ENCODE peak calls at places on chromosome 10, in four cellular contexts. One of them, this sample, is unnamed.

GRCh38 chr10:126468876-126469643 is 80.8 kb upstream of the ADAM12 start:
- DNase-seq in stomach: no peak
- DNase-seq in endothelial cell: no peak
- DNase-seq in astrocyte of the spinal cord: peak
- DNase-seq in this sample: no peak

GRCh38 chr10:114367676-114368391 is 36.5 kb downstream of the AFAP1L2 start:
- DNase-seq in stomach: no peak
- DNase-seq in endothelial cell: no peak
- DNase-seq in astrocyte of the spinal cord: peak
- DNase-seq in this sample: no peak

GRCh38 chr10:15715619-15716227 is 4.0 kb downstream of the ITGA8 start:
- DNase-seq in stomach: no peak
- DNase-seq in endothelial cell: peak
- DNase-seq in astrocyte of the spinal cord: peak
- DNase-seq in this sample: no peak

GRCh38 chr10:66747451-66747850 is 178.4 kb upstream of the LRRTM3 start:
- DNase-seq in stomach: no peak
- DNase-seq in endothelial cell: no peak
- DNase-seq in astrocyte of the spinal cord: peak
- DNase-seq in this sample: no peak

GRCh38 chr10:595473-595872 is 94.0 kb downstream of the DIP2C start:
- DNase-seq in stomach: no peak
- DNase-seq in endothelial cell: no peak
- DNase-seq in astrocyte of the spinal cord: no peak
- DNase-seq in this sample: no peak

GRCh38 chr10:35216303-35216905 is 89.8 kb downstream of the CREM start:
- DNase-seq in stomach: peak
- DNase-seq in endothelial cell: no peak
- DNase-seq in astrocyte of the spinal cord: peak
- DNase-seq in this sample: no peak

GRCh38 chr10:28442375-28442774 is 90.5 kb upstream of the WAC start:
- DNase-seq in stomach: no peak
- DNase-seq in endothelial cell: no peak
- DNase-seq in astrocyte of the spinal cord: no peak
- DNase-seq in this sample: no peak

GRCh38 chr10:70477661-70478162 is 855 bp upstream of the PALD1 start:
- DNase-seq in stomach: no peak
- DNase-seq in endothelial cell: peak
- DNase-seq in astrocyte of the spinal cord: no peak
- DNase-seq in this sample: no peak

GRCh38 chr10:28250358-28250757 is 52.5 kb downstream of the MPP7 start:
- DNase-seq in stomach: no peak
- DNase-seq in endothelial cell: no peak
- DNase-seq in astrocyte of the spinal cord: no peak
- DNase-seq in this sample: no peak

GRCh38 chr10:72242675-72243074 is 26.6 kb upstream of the ASCC1 start:
- DNase-seq in stomach: peak
- DNase-seq in endothelial cell: peak
- DNase-seq in astrocyte of the spinal cord: peak
- DNase-seq in this sample: no peak

GRCh38 chr10:86357041-86357440 is 9.6 kb downstream of the GRID1 start:
- DNase-seq in stomach: no peak
- DNase-seq in endothelial cell: no peak
- DNase-seq in astrocyte of the spinal cord: no peak
- DNase-seq in this sample: no peak

GRCh38 chr10:86355571-86356038 is 11.0 kb downstream of the GRID1 start:
- DNase-seq in stomach: no peak
- DNase-seq in endothelial cell: no peak
- DNase-seq in astrocyte of the spinal cord: no peak
- DNase-seq in this sample: no peak

GRCh38 chr10:86356306-86356705 is 10.3 kb downstream of the GRID1 start:
- DNase-seq in stomach: no peak
- DNase-seq in endothelial cell: no peak
- DNase-seq in astrocyte of the spinal cord: no peak
- DNase-seq in this sample: no peak

GRCh38 chr10:86353506-86354485 is 12.8 kb downstream of the GRID1 start:
- DNase-seq in stomach: no peak
- DNase-seq in endothelial cell: no peak
- DNase-seq in astrocyte of the spinal cord: no peak
- DNase-seq in this sample: no peak

DNA sequence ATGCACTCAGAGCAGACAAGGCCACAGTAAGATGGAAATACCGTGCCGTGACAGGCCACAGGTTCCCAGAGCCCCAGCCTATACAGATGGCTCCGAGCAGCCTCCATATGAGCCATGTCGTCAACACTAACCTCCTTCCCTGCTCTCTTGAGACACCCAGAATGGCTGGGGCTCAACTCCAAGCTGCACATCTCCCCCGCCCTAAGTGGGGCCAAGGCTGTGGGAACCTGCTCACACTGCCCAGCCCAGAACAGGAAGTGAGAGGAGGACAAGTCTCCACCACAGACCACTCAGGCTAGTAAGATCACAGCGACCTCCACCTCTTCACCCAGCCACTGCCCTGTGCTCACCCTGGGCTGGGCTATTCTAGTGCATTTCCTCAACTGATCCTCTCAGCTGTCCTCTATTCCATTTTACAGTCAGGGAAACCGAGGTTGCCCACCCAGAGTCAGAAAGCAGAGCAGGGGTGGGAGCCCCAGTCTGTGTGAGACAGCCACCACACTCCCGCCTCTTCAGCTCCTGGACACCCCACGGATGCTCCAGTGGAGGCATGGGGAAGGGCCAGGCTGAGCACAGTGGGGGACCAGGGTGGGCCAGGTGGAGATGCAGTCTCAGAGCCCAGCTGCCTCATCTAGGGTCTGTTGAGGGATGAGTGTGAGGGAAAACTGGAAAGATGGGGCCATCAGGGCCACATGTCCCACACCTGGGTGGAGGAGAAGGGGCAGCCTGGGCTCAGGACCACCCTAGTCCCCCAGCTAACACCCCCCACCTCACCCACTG is 11.6 kb downstream of the GRID1 start:
- DNase-seq in stomach: no peak
- DNase-seq in endothelial cell: no peak
- DNase-seq in astrocyte of the spinal cord: no peak
- DNase-seq in this sample: no peak
- TF ChIP-seq CTCF in stomach: no peak
- TF ChIP-seq CTCF in endothelial cell: no peak
- TF ChIP-seq CTCF in astrocyte of the spinal cord: no peak
- TF ChIP-seq CTCF in this sample: no peak

DNA sequence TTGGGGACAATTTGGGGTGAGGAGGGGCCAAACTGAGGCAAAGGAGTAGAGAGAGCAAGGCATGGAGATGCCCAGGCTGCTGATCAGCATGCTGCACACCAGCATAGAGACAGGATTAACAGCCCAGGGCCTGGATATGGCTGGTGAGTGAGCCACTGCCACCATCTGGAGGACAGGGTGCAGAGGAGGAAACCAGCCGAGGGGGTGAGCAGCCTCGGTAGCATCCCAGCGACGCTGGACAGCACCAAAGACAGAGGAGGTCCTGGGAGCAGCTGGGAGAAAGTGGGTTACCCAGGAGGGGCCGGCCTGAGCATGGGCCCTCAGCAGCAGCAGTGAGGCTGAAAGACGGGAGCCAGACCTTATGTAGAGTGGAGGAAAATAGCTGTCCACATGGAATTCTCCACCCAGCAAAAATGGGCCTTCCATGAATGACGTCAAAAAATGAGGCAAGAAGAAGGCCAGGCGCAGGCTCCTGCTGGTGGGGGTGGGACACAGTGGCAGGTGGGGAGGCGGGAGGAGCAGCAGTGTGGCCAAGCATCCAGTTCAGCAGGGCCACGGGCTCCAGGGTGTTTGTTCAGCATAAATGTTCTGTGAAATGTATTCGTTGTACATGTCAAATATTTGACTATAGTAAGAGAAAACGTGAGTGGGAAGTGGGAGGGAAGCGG is 16.7 kb downstream of the RET start:
- DNase-seq in stomach: no peak
- DNase-seq in endothelial cell: no peak
- DNase-seq in astrocyte of the spinal cord: no peak
- DNase-seq in this sample: no peak
- TF ChIP-seq CTCF in stomach: no peak
- TF ChIP-seq CTCF in endothelial cell: no peak
- TF ChIP-seq CTCF in astrocyte of the spinal cord: peak
- TF ChIP-seq CTCF in this sample: no peak

GRCh38 chr10:51892965-51893658 is 193.7 kb upstream of the CSTF2T start:
- DNase-seq in stomach: no peak
- DNase-seq in endothelial cell: peak
- DNase-seq in astrocyte of the spinal cord: no peak
- DNase-seq in this sample: peak
- TF ChIP-seq CTCF in stomach: no peak
- TF ChIP-seq CTCF in endothelial cell: peak
- TF ChIP-seq CTCF in astrocyte of the spinal cord: peak
- TF ChIP-seq CTCF in this sample: peak

DNA sequence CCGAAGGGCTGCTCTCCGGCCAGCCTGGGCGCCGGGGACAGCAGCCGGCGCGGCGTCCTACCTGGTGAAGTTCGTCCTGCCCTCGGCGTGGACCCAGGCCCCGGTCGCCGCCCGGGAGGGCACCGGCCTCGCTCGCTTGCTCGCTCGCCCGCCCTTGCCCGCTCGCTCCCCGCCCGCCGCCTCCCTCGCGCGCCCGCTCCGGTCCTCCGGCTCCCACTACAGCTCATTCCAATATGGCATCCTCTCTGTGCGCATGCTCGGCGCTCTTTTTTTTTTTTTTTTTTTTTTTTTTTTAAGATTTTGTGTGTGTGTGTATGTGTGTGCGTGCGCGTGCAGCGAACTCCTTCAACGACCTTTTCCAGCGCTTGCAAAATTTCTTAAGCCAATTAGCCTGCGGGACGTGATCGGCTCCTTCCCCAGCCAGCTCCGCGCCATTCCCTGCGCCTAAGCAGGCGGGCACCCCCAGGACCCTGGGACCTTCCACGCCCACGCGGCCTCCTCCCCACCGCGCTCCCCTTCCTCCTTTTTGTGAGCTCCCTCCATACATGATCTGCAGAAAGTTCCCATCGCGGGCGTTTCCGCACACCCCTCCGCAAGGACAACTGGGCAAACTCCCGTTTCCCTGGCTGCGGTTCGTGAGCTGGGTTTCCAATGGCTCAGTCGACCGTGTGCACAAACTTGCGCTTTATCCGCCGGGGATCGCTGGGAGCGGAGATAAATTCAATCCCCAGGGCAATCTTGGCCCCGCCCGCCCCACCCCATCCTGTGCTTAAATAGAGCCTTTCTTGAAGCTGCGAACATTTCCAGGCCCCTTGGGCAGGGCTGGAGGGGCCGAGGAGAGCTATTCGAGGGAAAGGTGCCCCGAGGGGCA is at the start of gene SFMBT2:
- DNase-seq in stomach: peak
- DNase-seq in endothelial cell: peak
- DNase-seq in astrocyte of the spinal cord: peak
- DNase-seq in this sample: peak
- TF ChIP-seq CTCF in stomach: no peak
- TF ChIP-seq CTCF in endothelial cell: no peak
- TF ChIP-seq CTCF in astrocyte of the spinal cord: no peak
- TF ChIP-seq CTCF in this sample: no peak

DNA sequence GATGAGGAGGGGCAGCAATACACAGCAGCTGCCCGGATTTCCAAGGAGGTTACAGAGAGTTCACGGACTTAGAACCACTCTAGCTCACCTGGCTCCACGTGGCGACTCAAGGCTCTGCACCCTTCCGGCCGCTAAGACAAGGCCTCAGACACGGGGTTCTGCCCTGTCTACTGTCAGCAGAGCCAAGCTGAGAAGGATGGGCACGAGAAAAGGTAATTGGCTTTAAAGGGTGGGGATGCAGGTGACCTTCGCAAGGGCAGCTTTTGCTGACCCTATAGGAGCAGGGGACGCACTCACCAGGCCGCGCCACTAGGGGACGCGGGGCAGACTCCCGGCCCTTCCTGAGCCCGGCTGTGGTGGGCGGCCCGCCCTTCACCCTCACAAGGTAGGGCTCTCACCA is 152.4 kb downstream of the KIF20B start:
- DNase-seq in stomach: no peak
- DNase-seq in endothelial cell: peak
- DNase-seq in astrocyte of the spinal cord: no peak
- DNase-seq in this sample: peak
- TF ChIP-seq CTCF in stomach: no peak
- TF ChIP-seq CTCF in endothelial cell: peak
- TF ChIP-seq CTCF in astrocyte of the spinal cord: peak
- TF ChIP-seq CTCF in this sample: peak

GRCh38 chr10:5576780-5577472 is 52.2 kb downstream of the CALML3 start:
- DNase-seq in stomach: no peak
- DNase-seq in endothelial cell: no peak
- DNase-seq in astrocyte of the spinal cord: no peak
- DNase-seq in this sample: no peak

GRCh38 chr10:5575482-5576153 is 50.9 kb downstream of the CALML3 start:
- DNase-seq in stomach: no peak
- DNase-seq in endothelial cell: no peak
- DNase-seq in astrocyte of the spinal cord: peak
- DNase-seq in this sample: no peak

GRCh38 chr10:5575144-5575481 is 50.4 kb downstream of the CALML3 start:
- DNase-seq in stomach: no peak
- DNase-seq in endothelial cell: no peak
- DNase-seq in astrocyte of the spinal cord: no peak
- DNase-seq in this sample: no peak

GRCh38 chr10:5574642-5575131 is 49.9 kb downstream of the CALML3 start:
- DNase-seq in stomach: no peak
- DNase-seq in endothelial cell: no peak
- DNase-seq in astrocyte of the spinal cord: no peak
- DNase-seq in this sample: no peak

GRCh38 chr10:5576154-5576748 is 51.5 kb downstream of the CALML3 start:
- DNase-seq in stomach: no peak
- DNase-seq in endothelial cell: no peak
- DNase-seq in astrocyte of the spinal cord: no peak
- DNase-seq in this sample: no peak
- TF ChIP-seq CTCF in stomach: no peak
- TF ChIP-seq CTCF in endothelial cell: no peak
- TF ChIP-seq CTCF in astrocyte of the spinal cord: no peak
- TF ChIP-seq CTCF in this sample: no peak

GRCh38 chr10:75736889-75737610 is 305.6 kb downstream of the LRMDA start:
- DNase-seq in stomach: no peak
- DNase-seq in endothelial cell: no peak
- DNase-seq in astrocyte of the spinal cord: no peak
- DNase-seq in this sample: no peak
- TF ChIP-seq CTCF in stomach: no peak
- TF ChIP-seq CTCF in endothelial cell: no peak
- TF ChIP-seq CTCF in astrocyte of the spinal cord: no peak
- TF ChIP-seq CTCF in this sample: no peak

GRCh38 chr10:124092270-124093075 is 925 bp downstream of the CHST15 start:
- DNase-seq in stomach: peak
- DNase-seq in endothelial cell: peak
- DNase-seq in astrocyte of the spinal cord: peak
- DNase-seq in this sample: peak
- TF ChIP-seq CTCF in stomach: no peak
- TF ChIP-seq CTCF in endothelial cell: no peak
- TF ChIP-seq CTCF in astrocyte of the spinal cord: no peak
- TF ChIP-seq CTCF in this sample: no peak

This sample was measured in neural crest cell.